ENCODE peak calls at places on chromosome 13, in eight cellular contexts. L is stimulated activated CD8-positive, alpha-beta memory T cell treated with anti-CD3 and anti-CD28 coated beads, Interleukin-4, amount 100 ng/mL, for 1 hour; Y is GM04504; T is endothelial cell; A is activated naive CD8-positive, alpha-beta T cell treated with anti-CD3 and anti-CD28 coated beads, Interleukin-2, amount 50 U/mL, for 24 hours; K is fibroblast of mammary gland; F is stimulated activated CD4-positive, alpha-beta T cell treated with anti-CD3 and anti-CD28 coated beads, Interleukin-4, amount 100 ng/mL, for 24 hours; O is GM23338. C is an unnamed sample.

GRCh38 chr13:49248433-49249002 is 793 bp downstream of the CDADC1 start:
- DNase-seq in Y (no peak), T (no peak), L (no peak), A (no peak), F (no peak), O (no peak), K (peak), C (peak)

GRCh38 chr13:105920375-105920774 is 615.1 kb downstream of the EFNB2 start:
- DNase-seq in L (no peak), K (peak), A (no peak), F (no peak), Y (peak), O (no peak), T (no peak), C (no peak)

GRCh38 chr13:110054041-110054440 is 252.9 kb downstream of the COL4A1 start:
- DNase-seq in T (no peak), O (no peak), Y (no peak), A (no peak), F (no peak), K (no peak), L (no peak), C (no peak)

GRCh38 chr13:82961757-82962156 is 920.5 kb downstream of the SLITRK1 start:
- DNase-seq in O (no peak), F (no peak), A (no peak), Y (no peak), K (no peak), L (no peak), T (no peak), C (no peak)

GRCh38 chr13:113013878-113014751 is 45.1 kb downstream of the MCF2L start:
- DNase-seq in L (no peak), K (no peak), Y (no peak), T (no peak), A (no peak), F (no peak), O (no peak), C (no peak)

GRCh38 chr13:39527961-39528720 is 74.9 kb downstream of the LHFPL6 start:
- DNase-seq in L (no peak), T (no peak), O (no peak), F (no peak), Y (peak), K (peak), A (no peak), C (no peak)

GRCh38 chr13:106597190-106597589 is 29.3 kb upstream of the ARGLU1 start:
- DNase-seq in K (peak), Y (peak), F (no peak), L (no peak), A (no peak), O (no peak), T (no peak), C (no peak)

GRCh38 chr13:45162821-45163220 is 38.0 kb downstream of the KCTD4 start:
- DNase-seq in L (no peak), Y (peak), F (no peak), O (no peak), A (no peak), T (no peak), K (peak), C (no peak)

GRCh38 chr13:55038230-55038629 is 2009.6 kb downstream of the OLFM4 start:
- DNase-seq in F (no peak), Y (no peak), K (no peak), T (no peak), L (no peak), A (no peak), O (no peak), C (no peak)

GRCh38 chr13:22017226-22017625 is 346.4 kb downstream of the FGF9 start:
- DNase-seq in Y (no peak), L (no peak), F (no peak), O (no peak), T (no peak), K (no peak), A (no peak), C (no peak)

GRCh38 chr13:45518525-45519235 is 53.9 kb downstream of the COG3 start:
- DNase-seq in L (no peak), Y (no peak), T (no peak), A (no peak), F (no peak), O (no peak), K (peak), C (no peak)

GRCh38 chr13:33125821-33126570 is 109.8 kb downstream of the KL start:
- DNase-seq in O (peak), K (peak), A (no peak), F (no peak), L (no peak), Y (peak), T (no peak), C (no peak)

GRCh38 chr13:100721885-100722512 is 47.4 kb upstream of the TMTC4 start:
- DNase-seq in T (peak), Y (peak), L (no peak), F (peak), K (peak), O (peak), A (peak), C (peak)

GRCh38 chr13:49346460-49346859 is 97.4 kb downstream of the CAB39L start:
- DNase-seq in A (no peak), F (no peak), O (no peak), T (no peak), K (no peak), L (no peak), Y (no peak), C (no peak)

GRCh38 chr13:94020426-94020825 is 459.1 kb downstream of the DCT start:
- DNase-seq in Y (no peak), L (no peak), O (no peak), K (no peak), T (no peak), A (no peak), F (no peak), C (no peak)

GRCh38 chr13:74641586-74641985 is 507.4 kb upstream of the KLF12 start:
- DNase-seq in F (no peak), O (no peak), A (no peak), L (no peak), K (peak), Y (peak), T (no peak), C (no peak)

GRCh38 chr13:98419786-98420559 is 156.9 kb downstream of the STK24 start:
- DNase-seq in O (no peak), A (no peak), T (no peak), Y (no peak), F (no peak), K (no peak), L (no peak), C (no peak)

GRCh38 chr13:38366954-38367645 is 17.4 kb downstream of the UFM1 start:
- DNase-seq in O (no peak), F (no peak), A (no peak), K (peak), Y (no peak), T (no peak), L (no peak), C (no peak)

GRCh38 chr13:34570954-34571353 is 371.1 kb upstream of the NBEA start:
- DNase-seq in L (no peak), O (no peak), F (no peak), K (no peak), Y (no peak), A (no peak), T (no peak), C (no peak)

GRCh38 chr13:28037399-28037798 is 48.9 kb upstream of the URAD start:
- DNase-seq in L (no peak), Y (no peak), T (no peak), A (no peak), O (no peak), K (peak), F (peak), C (no peak)

GRCh38 chr13:26280822-26281221 is 26.9 kb downstream of the CDK8 start:
- DNase-seq in A (no peak), K (no peak), L (no peak), Y (no peak), T (no peak), F (no peak), O (peak), C (no peak)

GRCh38 chr13:75495938-75496337 is 14.0 kb upstream of the TBC1D4 start:
- DNase-seq in T (no peak), F (no peak), Y (no peak), O (no peak), A (no peak), K (peak), L (no peak), C (no peak)

GRCh38 chr13:91946498-91947070 is 548.2 kb downstream of the GPC5 start:
- DNase-seq in L (no peak), K (no peak), O (peak), A (no peak), Y (no peak), F (no peak), T (peak), C (no peak)

GRCh38 chr13:105642511-105642958 is 892.9 kb downstream of the EFNB2 start:
- DNase-seq in Y (no peak), L (no peak), T (no peak), O (no peak), F (no peak), A (no peak), K (no peak), C (no peak)

GRCh38 chr13:33677215-33677614 is 140.7 kb upstream of the RFC3 start:
- DNase-seq in T (no peak), K (no peak), Y (no peak), A (no peak), O (no peak), F (no peak), L (no peak), C (no peak)

GRCh38 chr13:23753523-23753922 is 135.7 kb downstream of the MIPEP start:
- DNase-seq in L (no peak), K (peak), T (no peak), Y (no peak), O (peak), F (no peak), A (no peak), C (no peak)

GRCh38 chr13:113179374-113180230 is 21.2 kb downstream of the PROZ start:
- DNase-seq in Y (no peak), A (no peak), O (no peak), K (no peak), T (no peak), L (no peak), F (no peak), C (no peak)

C was measured in effector memory CD8-positive, alpha-beta T cell.